ENCODE peak calls at places on chromosome 18, in eight cellular contexts. K is RWPE2, W is fibroblast of pulmonary artery, V is adrenal gland, N is MM.1S, R is transverse colon, B is astrocyte of the spinal cord, E is heart right ventricle. J is an unnamed sample.

GRCh38 chr18:64893349-64893748 is 744.5 kb upstream of the LINC00305 start:
- DNase-seq in K (no peak), W (no peak), V (no peak), N (no peak), R (no peak), B (no peak), E (no peak), J (no peak)

GRCh38 chr18:3246636-3247242 is 862 bp upstream of the MYL12A start:
- DNase-seq in K (no peak), W (peak; percentile 30), V (peak; percentile 68), N (peak; percentile 27), R (peak; percentile 38), B (no peak), E (peak; percentile 59), J (peak; percentile 36)

GRCh38 chr18:39959839-39960238 is 1995.2 kb upstream of the PIK3C3 start:
- DNase-seq in K (no peak), W (no peak), V (no peak), N (peak; percentile 85), R (no peak), B (peak; percentile 40), E (no peak), J (peak; percentile 29)

GRCh38 chr18:8982416-8983183 is 119.9 kb upstream of the NDUFV2 start:
- DNase-seq in K (no peak), W (peak; percentile 68), V (no peak), N (peak; percentile 83), R (peak; percentile 30), B (peak; percentile 66), E (peak; percentile 22), J (peak; percentile 80)

GRCh38 chr18:26511339-26512071 is 36.8 kb downstream of the KCTD1 start:
- DNase-seq in K (no peak), W (no peak), V (no peak), N (no peak), R (no peak), B (no peak), E (no peak), J (no peak)

GRCh38 chr18:78436110-78436509 is 543.5 kb upstream of the SALL3 start:
- DNase-seq in K (no peak), W (no peak), V (no peak), N (no peak), R (no peak), B (no peak), E (no peak), J (no peak)

GRCh38 chr18:75227535-75227934 is 16.9 kb downstream of the TSHZ1 start:
- DNase-seq in K (no peak), W (no peak), V (no peak), N (no peak), R (no peak), B (peak; percentile 36), E (no peak), J (peak; percentile 32)

GRCh38 chr18:5253910-5254309 is 41.6 kb downstream of the ZBTB14 start:
- DNase-seq in K (no peak), W (no peak), V (no peak), N (peak; percentile 32), R (no peak), B (no peak), E (no peak), J (no peak)

GRCh38 chr18:79556829-79557585 is 122.6 kb upstream of the CTDP1 start:
- DNase-seq in K (no peak), W (no peak), V (no peak), N (no peak), R (no peak), B (no peak), E (no peak), J (no peak)

GRCh38 chr18:75297731-75298130 is 87.1 kb downstream of the TSHZ1 start:
- DNase-seq in K (no peak), W (no peak), V (no peak), N (no peak), R (no peak), B (no peak), E (no peak), J (peak; percentile 61)

GRCh38 chr18:39675916-39676315 is 2110.3 kb upstream of the CELF4 start:
- DNase-seq in K (no peak), W (peak; percentile 47), V (no peak), N (no peak), R (no peak), B (no peak), E (no peak), J (no peak)

GRCh38 chr18:21194871-21195771 is 46.9 kb upstream of the GREB1L start:
- DNase-seq in K (no peak), W (peak; percentile 68), V (no peak), N (peak; percentile 54), R (no peak), B (peak; percentile 51), E (no peak), J (peak; percentile 8)

GRCh38 chr18:41703744-41704530 is 251.1 kb upstream of the PIK3C3 start:
- DNase-seq in K (no peak), W (peak; percentile 53), V (no peak), N (no peak), R (no peak), B (peak; percentile 34), E (no peak), J (peak; percentile 18)

GRCh38 chr18:52875711-52876110 is 535.7 kb downstream of the DCC start:
- DNase-seq in K (no peak), W (no peak), V (no peak), N (no peak), R (no peak), B (no peak), E (no peak), J (no peak)

GRCh38 chr18:77063256-77063655 is 69.3 kb downstream of the MBP start:
- DNase-seq in K (no peak), W (peak; percentile 63), V (no peak), N (peak; percentile 76), R (peak; percentile 69), B (peak; percentile 81), E (no peak), J (no peak)

GRCh38 chr18:50579061-50579774 is 19.3 kb downstream of the MAPK4 start:
- DNase-seq in K (no peak), W (no peak), V (peak; percentile 52), N (no peak), R (no peak), B (no peak), E (no peak), J (no peak)

GRCh38 chr18:50578651-50579050 is 18.8 kb downstream of the MAPK4 start:
- DNase-seq in K (peak; percentile 68), W (no peak), V (peak; percentile 36), N (no peak), R (no peak), B (no peak), E (no peak), J (no peak)

GRCh38 chr18:50586710-50587109 is 26.8 kb downstream of the MAPK4 start:
- DNase-seq in K (no peak), W (no peak), V (no peak), N (no peak), R (no peak), B (no peak), E (no peak), J (no peak)

GRCh38 chr18:50581517-50581916 is 21.6 kb downstream of the MAPK4 start:
- DNase-seq in K (no peak), W (no peak), V (no peak), N (no peak), R (no peak), B (no peak), E (no peak), J (no peak)

GRCh38 chr18:50582500-50582899 is 22.6 kb downstream of the MAPK4 start:
- DNase-seq in K (no peak), W (no peak), V (no peak), N (no peak), R (no peak), B (no peak), E (peak; percentile 38), J (no peak)
- H3K4me3 ChIP-seq in K (no peak overlapping the region), W (no peak overlapping the region), V (no peak overlapping the region), N (no peak overlapping the region), R (no peak overlapping the region), B (no peak overlapping the region), E (no peak overlapping the region), J (no peak overlapping the region)

GRCh38 chr18:63514326-63514725 is 27.8 kb upstream of the SERPINB12 start:
- DNase-seq in K (no peak), W (no peak), V (no peak), N (no peak), R (no peak), B (no peak), E (no peak), J (no peak)
- TF ChIP-seq CTCF in K (no peak), W (no peak), V (no peak), N (no peak), R (no peak), B (no peak), E (no peak), J (no peak)

GRCh38 chr18:58862404-58862803 is 2.3 kb upstream of the ZNF532 start:
- DNase-seq in K (no peak), W (no peak), V (no peak), N (no peak), R (no peak), B (no peak), E (no peak), J (no peak)
- H3K4me3 ChIP-seq in K (no peak overlapping the region), W (no peak overlapping the region), V (no peak overlapping the region), N (no peak overlapping the region), R (peak overlapping the region; percentile 45), B (peak overlapping the region; percentile 44), E (peak overlapping the region; percentile 60), J (peak overlapping the region; percentile 35)

DNA sequence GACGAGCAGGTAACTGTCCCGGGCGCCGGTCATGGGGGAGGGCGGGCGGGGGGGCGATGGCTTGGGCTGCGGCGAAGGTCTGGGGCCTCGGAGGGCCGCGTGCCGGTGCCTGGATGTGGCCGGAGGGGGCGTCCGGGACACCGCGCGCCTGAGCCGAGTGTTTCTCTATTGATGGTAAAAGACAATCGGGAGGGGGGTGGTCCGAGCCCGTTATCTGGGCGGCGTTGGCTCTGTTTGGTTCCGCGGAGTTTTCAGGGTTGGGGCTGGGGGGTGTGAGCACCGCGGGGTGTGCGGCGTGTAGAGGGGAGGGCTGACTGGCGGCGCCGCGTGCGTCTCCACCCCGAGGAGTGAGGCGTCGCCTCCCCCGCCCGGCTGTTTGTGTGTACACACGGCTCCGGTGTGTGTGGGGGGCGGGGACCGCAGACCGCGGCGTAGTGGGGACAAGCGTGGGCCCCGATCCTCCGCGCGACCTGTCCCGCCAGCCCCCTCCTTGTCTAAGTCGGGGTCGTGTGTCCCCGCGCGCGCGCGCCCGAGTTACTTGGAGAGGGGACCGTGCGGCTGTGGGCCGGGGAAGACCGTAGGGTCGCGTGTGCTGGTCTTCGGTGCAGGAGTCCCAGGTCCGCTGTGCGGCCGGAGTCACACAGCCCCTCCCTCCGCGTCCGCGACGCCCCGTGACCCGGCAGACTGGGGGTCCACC is 1.6 kb downstream of the CTIF start:
- DNase-seq in K (peak; percentile 85), W (peak; percentile 60), V (peak; percentile 65), N (peak; percentile 64), R (peak; percentile 77), B (peak; percentile 62), E (peak; percentile 66), J (peak; percentile 65)
- TF ChIP-seq CTCF in K (peak; percentile 12), W (peak; percentile 15), V (no peak), N (peak; percentile 5), R (peak; percentile 10), B (peak; percentile 30), E (peak; percentile 34), J (peak; percentile 18)

DNA sequence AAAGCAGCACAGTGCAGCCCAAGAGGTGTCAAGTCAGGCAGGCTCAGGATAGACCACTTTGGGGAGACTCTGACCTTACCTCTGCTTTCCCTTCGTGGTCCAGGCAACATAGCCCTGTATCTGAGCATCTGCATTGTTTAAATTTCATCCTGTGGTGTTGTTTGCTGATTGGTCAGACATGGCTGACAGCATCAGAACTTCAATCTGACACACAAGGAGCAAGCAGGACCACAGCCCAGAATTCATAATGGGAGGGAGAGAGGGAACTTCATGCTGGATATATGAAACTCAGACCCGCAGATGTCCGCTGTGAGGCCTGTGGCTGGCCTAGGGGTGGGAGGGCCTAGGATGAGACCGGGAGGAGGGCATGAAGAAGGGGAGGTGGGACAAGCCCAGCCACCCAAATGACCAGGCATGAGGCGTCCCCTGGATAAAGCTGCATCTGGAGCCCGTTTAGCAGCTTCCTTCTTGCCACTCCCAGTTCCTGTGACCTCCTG is 285.6 kb downstream of the TCF4 start:
- DNase-seq in K (no peak), W (no peak), V (no peak), N (no peak), R (no peak), B (no peak), E (no peak), J (peak; percentile 36)
- H3K4me3 ChIP-seq in K (no peak overlapping the region), W (no peak overlapping the region), V (no peak overlapping the region), N (no peak overlapping the region), R (no peak overlapping the region), B (no peak overlapping the region), E (peak overlapping the region; percentile 18), J (peak overlapping the region; percentile 35)

J was measured in foreskin fibroblast.